ENCODE peak calls at places on chromosomes 4 and X, in eight cellular contexts. W is A549; Z is H9; D is OCI-LY7; U is CD8-positive, alpha-beta memory T cell; H is ovary; B is sigmoid colon; J is heart right ventricle. P is an unnamed sample.

GRCh38 chr4:55609393-55609821 is 17.4 kb upstream of the PDCL2 start:
- DNase-seq in J (no peak), Z (no peak), W (no peak), U (no peak), B (no peak), H (no peak), D (no peak), P (no peak)

GRCh38 chr4:100891808-100892207 is 374.0 kb upstream of the EMCN start:
- DNase-seq in J (no peak), D (no peak), H (no peak), W (no peak), B (no peak), Z (no peak), U (no peak), P (no peak)

GRCh38 chr4:87375719-87376291 is 15.2 kb downstream of the HSD17B11 start:
- DNase-seq in U (no peak), B (peak), J (no peak), W (peak), H (peak), D (peak), Z (no peak), P (no peak)

GRCh38 chrX:109782994-109783711 is 50.1 kb upstream of the ACSL4 start:
- DNase-seq in Z (no peak), U (no peak), J (no peak), B (no peak), D (no peak), W (no peak), H (no peak), P (no peak)

GRCh38 chr4:149371021-149371420 is 444.6 kb downstream of the IQCM start:
- DNase-seq in B (no peak), D (peak), J (no peak), Z (peak), H (no peak), W (peak), U (no peak), P (no peak)

GRCh38 chr4:152643153-152644035 is 36.4 kb downstream of the TMEM154 start:
- DNase-seq in J (no peak), Z (no peak), W (no peak), U (no peak), D (peak), B (no peak), H (no peak), P (no peak)

GRCh38 chrX:39654952-39655351 is 442.8 kb downstream of the BCOR start:
- DNase-seq in W (no peak), D (no peak), B (no peak), J (no peak), U (no peak), Z (no peak), H (no peak), P (no peak)

GRCh38 chr4:86741841-86742240 is 107.3 kb downstream of the SLC10A6 start:
- DNase-seq in J (no peak), Z (no peak), W (no peak), D (no peak), U (no peak), H (no peak), B (no peak), P (no peak)

GRCh38 chr4:152998861-152999260 is 62.7 kb downstream of the FHDC1 start:
- DNase-seq in J (no peak), W (no peak), B (no peak), D (no peak), Z (no peak), U (no peak), H (no peak), P (peak)

GRCh38 chr4:24473309-24473721 is 111.0 kb downstream of the DHX15 start:
- DNase-seq in J (peak), D (peak), B (peak), H (peak), Z (no peak), W (peak), U (no peak), P (no peak)

GRCh38 chrX:109954955-109955354 is 48.0 kb upstream of the TMEM164 start:
- DNase-seq in B (no peak), U (no peak), W (no peak), Z (no peak), H (no peak), J (no peak), D (no peak), P (no peak)

GRCh38 chrX:1784773-1785172 is 169.9 kb downstream of the ASMT start:
- DNase-seq in W (no peak), Z (no peak), H (no peak), U (no peak), D (no peak), J (no peak), B (no peak), P (no peak)

GRCh38 chrX:1778817-1779216 is 164.0 kb downstream of the ASMT start:
- DNase-seq in H (no peak), U (no peak), D (no peak), W (peak), J (no peak), B (no peak), Z (no peak), P (no peak)
- H3K27ac ChIP-seq in H (no peak), U (no peak), D (no peak), W (no peak), J (no peak), B (no peak), Z (no peak), P (no peak)

GRCh38 chrX:73855546-73855945 is 292.5 kb downstream of the CHIC1 start:
- DNase-seq in D (peak), J (peak), W (peak), B (peak), H (peak), Z (peak), U (peak), P (no peak)

GRCh38 chrX:73850124-73851013 is 287.4 kb downstream of the CHIC1 start:
- DNase-seq in J (no peak), B (peak), Z (no peak), W (peak), D (no peak), U (no peak), H (peak), P (no peak)

GRCh38 chrX:73849054-73849453 is 286.1 kb downstream of the CHIC1 start:
- DNase-seq in U (no peak), J (no peak), W (no peak), D (no peak), Z (no peak), B (no peak), H (no peak), P (no peak)

GRCh38 chrX:73851014-73852009 is 288.3 kb downstream of the CHIC1 start:
- DNase-seq in H (peak), Z (no peak), W (no peak), U (no peak), J (no peak), B (peak), D (no peak), P (peak)

GRCh38 chrX:73852022-73852421 is 289.0 kb downstream of the CHIC1 start:
- DNase-seq in J (no peak), U (no peak), D (no peak), Z (no peak), H (no peak), B (no peak), W (no peak), P (no peak)
- H3K27ac ChIP-seq in J (peak), U (peak), D (no peak), Z (no peak), H (peak), B (peak), W (no peak), P (no peak)

GRCh38 chr4:47213971-47214370 is 182.6 kb downstream of the GABRB1 start:
- DNase-seq in W (no peak), Z (no peak), U (no peak), D (no peak), B (no peak), H (no peak), J (no peak), P (no peak)
- H3K27ac ChIP-seq in W (no peak), Z (no peak), U (no peak), D (no peak), B (no peak), H (no peak), J (no peak), P (no peak)

DNA sequence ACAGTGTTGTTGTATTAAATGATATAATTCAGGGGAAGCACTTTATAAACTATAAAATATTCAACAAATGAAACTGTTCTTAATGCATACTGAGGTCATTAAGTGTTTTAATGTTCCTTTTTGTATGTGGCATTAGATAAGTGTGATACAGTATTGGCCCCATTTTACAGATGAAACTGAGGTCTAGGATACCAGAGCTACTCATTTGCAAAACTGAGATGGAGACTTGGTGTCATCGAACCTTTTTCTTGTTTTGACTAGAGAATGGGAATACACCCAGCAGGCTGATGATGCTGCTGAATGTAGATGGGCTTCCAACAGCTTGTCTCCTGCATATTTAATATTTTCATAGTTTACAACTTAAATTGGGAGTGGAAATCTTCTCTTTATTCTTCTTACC is 34.6 kb downstream of the TAF1 start:
- DNase-seq in D (no peak), H (no peak), J (no peak), U (no peak), B (no peak), Z (no peak), W (no peak), P (no peak)
- H3K27ac ChIP-seq in D (no peak), H (no peak), J (no peak), U (no peak), B (no peak), Z (no peak), W (no peak), P (no peak)

GRCh38 chr4:186719925-186720694 is 3.5 kb downstream of the FAT1 start:
- DNase-seq in D (peak), Z (no peak), J (no peak), U (no peak), B (no peak), W (peak), H (no peak), P (no peak)

GRCh38 chr4:186724048-186724860 is 598 bp upstream of the FAT1 start:
- DNase-seq in B (peak), Z (peak), J (peak), W (peak), U (no peak), H (peak), D (no peak), P (peak)

GRCh38 chr4:186724861-186725419 is 1.3 kb upstream of the FAT1 start:
- DNase-seq in B (no peak), D (no peak), U (no peak), Z (no peak), J (no peak), W (peak), H (peak), P (no peak)

GRCh38 chr4:186723207-186724047 is at the start of gene FAT1:
- DNase-seq in J (peak), W (peak), H (peak), Z (peak), U (no peak), B (peak), D (no peak), P (peak)

DNA sequence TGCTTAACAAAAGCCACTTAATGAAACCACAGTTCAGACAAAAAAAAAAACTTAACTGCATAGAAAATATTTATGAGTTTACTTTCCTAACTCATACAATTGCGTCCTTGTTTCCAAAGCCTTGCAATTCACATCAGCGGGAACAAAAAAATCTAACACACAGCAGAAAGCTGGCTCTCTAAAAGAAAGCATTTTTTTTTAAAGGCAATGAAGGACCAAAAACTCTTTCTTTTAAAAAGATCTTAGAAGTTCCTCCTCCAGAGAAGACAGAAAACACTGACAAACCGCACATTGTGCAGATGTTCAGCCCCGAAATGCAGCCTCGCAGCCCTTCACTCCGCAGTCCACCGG is 825 bp downstream of the FAT1 start:
- DNase-seq in U (no peak), D (no peak), J (no peak), Z (no peak), H (no peak), B (no peak), W (no peak), P (no peak)
- H3K27ac ChIP-seq in U (no peak), D (no peak), J (peak), Z (no peak), H (peak), B (peak), W (peak), P (no peak)

GRCh38 chrX:123959281-123960063 is 2.0 kb upstream of the STAG2 start:
- DNase-seq in D (peak), U (peak), H (peak), Z (no peak), B (peak), J (peak), W (peak), P (peak)

GRCh38 chrX:123962006-123962485 is 540 bp downstream of the STAG2 start:
- DNase-seq in W (no peak), J (no peak), D (peak), U (no peak), Z (no peak), B (no peak), H (no peak), P (no peak)

GRCh38 chrX:123962794-123963373 is 1.4 kb downstream of the STAG2 start:
- DNase-seq in Z (peak), B (peak), J (peak), D (peak), U (peak), H (peak), W (peak), P (peak)

GRCh38 chrX:123961268-123962005 is at the start of gene STAG2:
- DNase-seq in D (peak), Z (peak), H (peak), B (peak), U (peak), W (peak), J (peak), P (peak)

GRCh38 chrX:123960956-123961267 is 594 bp upstream of the STAG2 start:
- DNase-seq in Z (no peak), H (peak), B (no peak), D (no peak), W (no peak), U (no peak), J (no peak), P (no peak)
- H3K27ac ChIP-seq in Z (peak), H (peak), B (peak), D (peak), W (peak), U (peak), J (peak), P (peak)

DNA sequence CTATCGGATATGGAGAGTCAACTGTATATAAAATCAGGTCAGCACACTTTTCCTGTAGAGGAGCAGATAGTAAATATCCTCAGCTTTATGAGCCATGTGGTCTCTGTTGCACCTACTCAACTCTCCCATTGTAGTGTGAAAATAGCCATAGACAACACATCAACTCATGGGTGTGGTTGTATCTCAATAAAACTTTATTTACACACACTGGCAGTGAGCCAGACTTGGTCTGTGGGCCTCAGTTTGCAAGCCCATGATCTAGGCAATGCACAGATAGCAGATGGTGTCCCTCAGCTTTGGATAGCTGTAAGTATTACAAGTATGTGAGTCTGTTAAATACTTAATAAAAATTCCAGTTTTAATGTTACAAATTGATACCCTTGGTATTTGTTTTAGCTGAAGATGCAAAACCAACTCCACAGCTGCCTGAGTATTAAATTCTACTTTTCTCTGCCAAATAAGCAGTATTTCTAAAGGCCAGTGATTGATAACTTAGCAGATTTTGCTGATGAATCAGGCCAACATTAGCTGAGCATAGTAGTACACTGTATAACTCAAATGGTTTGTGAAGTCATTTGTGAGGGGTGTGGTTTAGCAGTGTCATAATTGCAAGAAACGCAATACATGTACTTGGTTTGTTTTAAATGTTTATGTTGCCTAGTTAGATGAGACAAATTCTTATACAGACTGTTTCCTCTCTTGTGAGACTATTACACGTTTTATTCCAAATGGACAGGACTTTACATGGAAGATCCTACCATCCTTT is 87.2 kb downstream of the GPR143 start:
- DNase-seq in H (no peak), U (no peak), W (no peak), J (no peak), D (no peak), Z (no peak), B (no peak), P (no peak)
- H3K27ac ChIP-seq in H (no peak), U (no peak), W (no peak), J (no peak), D (no peak), Z (no peak), B (no peak), P (no peak)

DNA sequence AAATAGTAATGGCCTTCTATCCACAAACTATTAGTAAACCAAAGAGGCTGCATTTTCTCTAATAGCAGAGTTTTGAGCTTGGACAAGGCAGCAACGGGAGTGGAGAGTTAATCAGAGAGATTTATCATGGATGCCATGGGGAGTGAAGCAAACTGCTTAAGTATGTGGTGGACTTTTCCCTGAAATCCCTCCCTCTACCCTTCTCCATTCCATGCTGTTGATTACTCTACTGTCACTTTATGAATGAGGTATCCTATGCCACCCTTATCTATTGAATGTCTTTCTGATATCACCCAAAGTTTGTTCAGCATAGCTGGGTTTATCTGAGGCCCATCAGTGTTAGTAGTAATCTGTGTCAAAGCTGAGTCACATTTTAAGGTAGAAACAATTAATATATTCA is 335.6 kb upstream of the TRAM1L1 start:
- DNase-seq in H (no peak), Z (no peak), J (no peak), W (no peak), U (no peak), B (no peak), D (no peak), P (no peak)
- H3K27ac ChIP-seq in H (no peak), Z (no peak), J (no peak), W (no peak), U (no peak), B (no peak), D (no peak), P (no peak)

GRCh38 chrX:19758536-19758935 is 128.9 kb downstream of the SH3KBP1 start:
- DNase-seq in B (no peak), H (no peak), J (no peak), Z (no peak), W (no peak), U (no peak), D (peak), P (no peak)

GRCh38 chrX:19765628-19766027 is 121.8 kb downstream of the SH3KBP1 start:
- DNase-seq in U (no peak), B (no peak), H (no peak), J (no peak), D (no peak), Z (no peak), W (no peak), P (no peak)

GRCh38 chrX:19760345-19760744 is 127.1 kb downstream of the SH3KBP1 start:
- DNase-seq in W (no peak), Z (no peak), H (no peak), J (no peak), B (no peak), D (no peak), U (no peak), P (no peak)

GRCh38 chrX:19760841-19761512 is 126.4 kb downstream of the SH3KBP1 start:
- DNase-seq in B (no peak), U (no peak), H (no peak), J (no peak), D (no peak), Z (no peak), W (no peak), P (no peak)

GRCh38 chrX:19761554-19762295 is 125.7 kb downstream of the SH3KBP1 start:
- DNase-seq in U (no peak), B (no peak), W (no peak), Z (no peak), H (no peak), J (no peak), D (no peak), P (no peak)
- H3K27ac ChIP-seq in U (no peak), B (no peak), W (no peak), Z (no peak), H (no peak), J (no peak), D (peak), P (no peak)

P was measured in kidney.